ENCODE peak calls at places on chromosome 22, in six cellular contexts. I is HCT116, S is GM12878, J is HepG2, A is H1, T is K562. U is an unnamed sample.

GRCh38 chr22:44033287-44033686 is 9.2 kb downstream of the PARVB start:
- DNase-seq in I (no peak), S (no peak), J (no peak), A (no peak), T (no peak), U (no peak)

GRCh38 chr22:40332319-40332781 is 13.9 kb upstream of the ADSL start:
- DNase-seq in I (no peak), S (no peak), J (no peak), A (no peak), T (no peak), U (no peak)

GRCh38 chr22:29625090-29625825 is 21.8 kb downstream of the NF2 start:
- DNase-seq in I (no peak), S (no peak), J (peak; percentile 62), A (no peak), T (peak; percentile 33), U (peak; percentile 11)

GRCh38 chr22:32281092-32281491 is 25.9 kb upstream of the SLC5A4 start:
- DNase-seq in I (no peak), S (no peak), J (no peak), A (no peak), T (no peak), U (no peak)

GRCh38 chr22:17115927-17116326 is 5.2 kb downstream of the TMEM121B start:
- DNase-seq in I (no peak), S (no peak), J (no peak), A (no peak), T (no peak), U (no peak)

GRCh38 chr22:30806391-30806861 is 111.8 kb downstream of the OSBP2 start:
- DNase-seq in I (peak; percentile 66), S (no peak), J (peak; percentile 30), A (no peak), T (peak; percentile 24), U (peak; percentile 63)

GRCh38 chr22:25563757-25564319 is 637 bp upstream of the GRK3 start:
- DNase-seq in I (no peak), S (no peak), J (peak; percentile 61), A (no peak), T (no peak), U (no peak)

GRCh38 chr22:11605468-11605981 is 3922.5 kb upstream of the OR11H1 start:
- DNase-seq in I (no peak), S (no peak), J (no peak), A (no peak), T (no peak), U (no peak)

GRCh38 chr22:40007826-40008710 is 13.3 kb downstream of the FAM83F start:
- DNase-seq in I (no peak), S (no peak), J (no peak), A (no peak), T (peak; percentile 30), U (no peak)

GRCh38 chr22:50503475-50504145 is 3.9 kb downstream of the LMF2 start:
- DNase-seq in I (no peak), S (no peak), J (no peak), A (no peak), T (no peak), U (no peak)

GRCh38 chr22:24730864-24731263 is 43.7 kb downstream of the PIWIL3 start:
- DNase-seq in I (no peak), S (no peak), J (peak; percentile 49), A (peak; percentile 9), T (no peak), U (peak; percentile 36)

GRCh38 chr22:44549701-44550100 is 51.7 kb upstream of the RTL6 start:
- DNase-seq in I (no peak), S (no peak), J (no peak), A (no peak), T (no peak), U (no peak)

GRCh38 chr22:48957311-48957986 is 870.2 kb downstream of the BRD1 start:
- DNase-seq in I (no peak), S (no peak), J (no peak), A (no peak), T (no peak), U (no peak)

DNA sequence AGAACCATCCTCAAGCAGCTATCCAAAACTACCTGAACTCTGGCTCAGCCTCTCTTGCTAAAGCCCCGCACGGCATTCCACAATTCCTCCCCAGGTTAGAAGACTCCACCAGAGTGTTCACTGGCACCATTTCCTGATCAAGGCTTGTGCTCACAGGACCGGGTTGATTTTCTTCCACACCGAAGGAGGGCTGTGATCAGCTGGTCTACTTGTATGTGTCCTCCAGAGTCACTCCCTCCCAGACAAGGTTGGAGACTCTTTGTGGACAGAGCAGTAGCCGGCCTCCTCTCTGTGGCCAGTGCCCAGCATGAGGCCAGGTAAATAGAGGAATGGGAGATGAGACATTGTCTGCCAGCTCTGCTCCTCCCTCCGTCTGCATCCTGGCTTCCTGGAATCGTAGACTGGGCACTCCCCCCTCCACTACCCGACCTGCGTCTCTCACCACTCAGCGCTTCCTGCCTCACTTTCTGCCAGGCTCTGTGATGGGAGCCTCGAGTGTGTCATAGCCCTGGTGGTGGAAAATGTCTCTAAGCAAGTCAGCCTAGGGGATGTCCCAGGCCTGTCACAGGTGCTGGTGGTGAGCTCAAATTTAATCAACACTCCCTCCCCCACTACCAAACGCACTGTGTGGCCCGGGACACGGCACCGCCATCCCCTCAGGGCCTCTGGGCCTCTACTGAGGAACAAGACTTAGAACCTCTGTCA is 12.5 kb upstream of the TMPRSS6 start:
- DNase-seq in I (no peak), S (peak; percentile 73), J (peak; percentile 10), A (no peak), T (no peak), U (no peak)
- H3K9ac ChIP-seq in I (no peak overlapping the region), S (no peak overlapping the region), J (no peak overlapping the region), A (no peak overlapping the region), T (peak overlapping the region; percentile 52), U (no peak overlapping the region)

GRCh38 chr22:42955087-42955630 is 59.8 kb downstream of the PACSIN2 start:
- DNase-seq in I (no peak), S (no peak), J (no peak), A (no peak), T (no peak), U (no peak)
- TF ChIP-seq YY1 in I (no peak), S (no peak), J (no peak), A (no peak), T (no peak), U (no peak)

GRCh38 chr22:28030442-28030841 is 111.4 kb upstream of the PITPNB start:
- DNase-seq in I (no peak), S (no peak), J (no peak), A (no peak), T (no peak), U (no peak)

GRCh38 chr22:28031383-28031922 is 112.4 kb upstream of the PITPNB start:
- DNase-seq in I (no peak), S (no peak), J (no peak), A (no peak), T (no peak), U (no peak)

GRCh38 chr22:28029962-28030361 is 110.9 kb upstream of the PITPNB start:
- DNase-seq in I (no peak), S (no peak), J (no peak), A (no peak), T (no peak), U (no peak)

GRCh38 chr22:28027453-28028448 is 108.7 kb upstream of the PITPNB start:
- DNase-seq in I (no peak), S (no peak), J (no peak), A (no peak), T (no peak), U (no peak)

GRCh38 chr22:28029201-28029948 is 110.3 kb upstream of the PITPNB start:
- DNase-seq in I (no peak), S (no peak), J (no peak), A (no peak), T (no peak), U (no peak)
- TF ChIP-seq ZNF274 in I (no peak), S (no peak), J (no peak), A (no peak), T (no peak), U (no peak)

GRCh38 chr22:23187871-23188700 is 7.8 kb downstream of the BCR start:
- DNase-seq in I (no peak), S (no peak), J (no peak), A (no peak), T (no peak), U (no peak)
- H3K9ac ChIP-seq in I (no peak overlapping the region), S (no peak overlapping the region), J (no peak overlapping the region), A (no peak overlapping the region), T (peak overlapping the region; percentile 7), U (no peak overlapping the region)

GRCh38 chr22:37243402-37244113 is 511 bp downstream of the RAC2 start:
- DNase-seq in I (no peak), S (no peak), J (no peak), A (no peak), T (no peak), U (no peak)

GRCh38 chr22:37244922-37245722 is 1.1 kb upstream of the RAC2 start:
- DNase-seq in I (no peak), S (no peak), J (no peak), A (no peak), T (no peak), U (no peak)

GRCh38 chr22:37245740-37246139 is 1.7 kb upstream of the RAC2 start:
- DNase-seq in I (no peak), S (no peak), J (no peak), A (no peak), T (no peak), U (no peak)

GRCh38 chr22:37242395-37242918 is 1.6 kb downstream of the RAC2 start:
- DNase-seq in I (no peak), S (peak; percentile 92), J (no peak), A (no peak), T (peak; percentile 89), U (no peak)

GRCh38 chr22:37244114-37244921 is at the start of gene RAC2:
- DNase-seq in I (peak; percentile 51), S (no peak), J (no peak), A (no peak), T (peak; percentile 77), U (no peak)
- TF ChIP-seq YY1 in I (no peak), S (no peak), J (no peak), A (no peak), T (peak; percentile 18), U (no peak)